ENCODE peak calls at places on chromosomes 7 and 10, in nine cellular contexts. C is right lobe of liver, Q is transverse colon, K is AG04450, H is lung, U is AG09309, O is BJ, J is IMR-90, B is MM.1S. W is an unnamed sample.

GRCh38 chr10:30935078-30935477 is 96.6 kb downstream of the ZNF438 start:
- DNase-seq in C (no peak), Q (no peak), K (no peak), H (no peak), U (no peak), O (no peak), J (no peak), B (no peak), W (no peak)

GRCh38 chr10:17227367-17228080 is 517 bp upstream of the VIM start:
- DNase-seq in C (no peak), Q (no peak), K (no peak), H (no peak), U (no peak), O (no peak), J (peak; percentile 39), B (peak; percentile 41), W (no peak)

GRCh38 chr7:112481833-112482669 is 1.3 kb downstream of the LSMEM1 start:
- DNase-seq in C (no peak), Q (peak; percentile 29), K (no peak), H (no peak), U (peak; percentile 86), O (peak; percentile 75), J (peak; percentile 86), B (no peak), W (peak; percentile 55)

GRCh38 chr7:30971840-30972563 is 8.2 kb downstream of the GHRHR start:
- DNase-seq in C (no peak), Q (no peak), K (no peak), H (peak; percentile 18), U (no peak), O (no peak), J (no peak), B (no peak), W (no peak)

GRCh38 chr7:112161253-112162160 is 44.7 kb downstream of the DOCK4 start:
- DNase-seq in C (no peak), Q (no peak), K (no peak), H (no peak), U (no peak), O (no peak), J (no peak), B (no peak), W (no peak)

GRCh38 chr7:126605056-126605455 is 647.7 kb downstream of the GRM8 start:
- DNase-seq in C (no peak), Q (no peak), K (no peak), H (no peak), U (no peak), O (no peak), J (no peak), B (no peak), W (no peak)

GRCh38 chr10:74418285-74418872 is 267.4 kb downstream of the ADK start:
- DNase-seq in C (no peak), Q (no peak), K (no peak), H (no peak), U (no peak), O (no peak), J (no peak), B (no peak), W (no peak)

GRCh38 chr10:2460846-2461245 is 606.5 kb upstream of the PFKP start:
- DNase-seq in C (no peak), Q (no peak), K (no peak), H (no peak), U (no peak), O (no peak), J (no peak), B (no peak), W (no peak)

GRCh38 chr7:7136423-7136822 is 45.9 kb upstream of the C1GALT1 start:
- DNase-seq in C (no peak), Q (no peak), K (no peak), H (no peak), U (no peak), O (no peak), J (no peak), B (peak; percentile 68), W (no peak)

GRCh38 chr7:32025381-32026075 is 44.7 kb downstream of the PDE1C start:
- DNase-seq in C (no peak), Q (no peak), K (no peak), H (no peak), U (no peak), O (no peak), J (no peak), B (no peak), W (no peak)

GRCh38 chr7:68629-69028 is 123.7 kb upstream of the FAM20C start:
- DNase-seq in C (peak; percentile 28), Q (no peak), K (no peak), H (no peak), U (peak; percentile 55), O (no peak), J (no peak), B (no peak), W (no peak)

GRCh38 chr7:13998866-13999265 is 9.4 kb upstream of the ETV1 start:
- DNase-seq in C (no peak), Q (no peak), K (no peak), H (no peak), U (no peak), O (no peak), J (no peak), B (no peak), W (no peak)

GRCh38 chr10:15279236-15279635 is 91.9 kb downstream of the FAM171A1 start:
- DNase-seq in C (no peak), Q (no peak), K (no peak), H (no peak), U (no peak), O (no peak), J (no peak), B (no peak), W (no peak)

GRCh38 chr10:131033166-131034085 is 278.1 kb downstream of the TCERG1L start:
- DNase-seq in C (no peak), Q (no peak), K (no peak), H (no peak), U (no peak), O (no peak), J (no peak), B (no peak), W (no peak)

GRCh38 chr10:118504044-118504944 is 91.2 kb downstream of the PRLHR start:
- DNase-seq in C (no peak), Q (no peak), K (no peak), H (no peak), U (no peak), O (peak; percentile 6), J (peak; percentile 3), B (no peak), W (peak; percentile 27)

GRCh38 chr7:128323489-128324362 is 20.0 kb downstream of the RBM28 start:
- DNase-seq in C (no peak), Q (no peak), K (no peak), H (no peak), U (no peak), O (no peak), J (peak; percentile 62), B (no peak), W (no peak)

GRCh38 chr7:134613623-134614347 is 32.9 kb upstream of the BPGM start:
- DNase-seq in C (no peak), Q (no peak), K (peak; percentile 91), H (no peak), U (peak; percentile 96), O (peak; percentile 97), J (peak; percentile 99), B (no peak), W (peak; percentile 98)

GRCh38 chr10:131667561-131667960 is 233.2 kb upstream of the PPP2R2D start:
- DNase-seq in C (no peak), Q (no peak), K (no peak), H (no peak), U (no peak), O (no peak), J (no peak), B (no peak), W (no peak)

GRCh38 chr7:6655636-6656385 is 18.7 kb downstream of the ZNF316 start:
- DNase-seq in C (no peak), Q (no peak), K (no peak), H (no peak), U (no peak), O (no peak), J (no peak), B (no peak), W (no peak)

DNA sequence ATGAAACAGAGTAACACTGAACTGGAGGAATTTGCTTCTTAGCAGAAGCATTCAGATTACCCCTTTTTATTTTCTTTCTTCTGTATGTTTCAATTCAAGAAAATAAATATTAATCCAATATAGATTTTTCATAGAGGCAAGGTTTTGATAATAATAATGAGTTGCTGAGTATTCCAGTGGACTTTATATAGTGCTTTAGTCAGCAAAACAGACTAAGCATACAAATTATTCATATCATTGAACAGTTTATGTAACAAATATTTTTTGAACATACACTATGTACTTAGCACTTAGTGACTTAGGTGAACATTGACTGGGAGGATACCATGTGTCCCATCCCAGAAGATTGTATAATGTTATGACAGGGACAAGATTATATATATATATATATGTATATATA is 32.0 kb downstream of the PPP1R9A start:
- DNase-seq in C (no peak), Q (no peak), K (no peak), H (no peak), U (no peak), O (no peak), J (no peak), B (no peak), W (no peak)
- TF ChIP-seq CTCF in C (no peak), Q (no peak), K (no peak), H (no peak), U (no peak), O (no peak), J (no peak), B (no peak), W (no peak)

GRCh38 chr7:121102619-121103018 is 114.1 kb downstream of the CPED1 start:
- DNase-seq in C (no peak), Q (no peak), K (no peak), H (peak; percentile 40), U (no peak), O (no peak), J (no peak), B (no peak), W (no peak)
- H3K4me3 ChIP-seq in C (no peak overlapping the region), Q (no peak overlapping the region), K (no peak overlapping the region), H (no peak overlapping the region), U (no peak overlapping the region), O (no peak overlapping the region), J (no peak overlapping the region), B (no peak overlapping the region), W (no peak overlapping the region)

GRCh38 chr10:11367505-11367904 is 243.9 kb downstream of the USP6NL start:
- DNase-seq in C (no peak), Q (no peak), K (no peak), H (no peak), U (no peak), O (no peak), J (no peak), B (no peak), W (no peak)
- TF ChIP-seq CTCF in C (no peak), Q (no peak), K (no peak), H (no peak), U (no peak), O (no peak), J (no peak), B (no peak), W (no peak)

GRCh38 chr7:68707958-68708357 is 890.3 kb upstream of the AUTS2 start:
- DNase-seq in C (no peak), Q (no peak), K (no peak), H (no peak), U (no peak), O (no peak), J (no peak), B (no peak), W (no peak)

GRCh38 chr7:68700414-68700813 is 897.9 kb upstream of the AUTS2 start:
- DNase-seq in C (no peak), Q (no peak), K (no peak), H (no peak), U (no peak), O (no peak), J (peak; percentile 65), B (no peak), W (no peak)

GRCh38 chr7:68707146-68707545 is 891.1 kb upstream of the AUTS2 start:
- DNase-seq in C (no peak), Q (no peak), K (no peak), H (no peak), U (no peak), O (no peak), J (no peak), B (no peak), W (no peak)

GRCh38 chr7:68706291-68706690 is 892.0 kb upstream of the AUTS2 start:
- DNase-seq in C (no peak), Q (no peak), K (peak; percentile 66), H (no peak), U (peak; percentile 67), O (peak; percentile 20), J (peak; percentile 91), B (peak; percentile 33), W (peak; percentile 93)
- H3K4me3 ChIP-seq in C (no peak overlapping the region), Q (no peak overlapping the region), K (no peak overlapping the region), H (no peak overlapping the region), U (no peak overlapping the region), O (no peak overlapping the region), J (no peak overlapping the region), B (no peak overlapping the region), W (no peak overlapping the region)

W was measured in astrocyte of the cerebellum.